ENCODE peak calls at places on chromosomes 11 and 22, in nine cellular contexts. Q is IMR-90, M is A549, B is right lobe of liver, R is endothelial cell of umbilical vein, S is stomach, N is H54, T is heart left ventricle, G is adrenal gland. H is an unnamed sample.

GRCh38 chr11:121095561-121095960 is 5.5 kb upstream of the TECTA start:
- DNase-seq in S (no peak), B (no peak), N (no peak), G (no peak), Q (no peak), R (no peak), M (no peak), T (no peak), H (no peak)

GRCh38 chr11:72735495-72736027 is 16.6 kb downstream of the ARAP1 start:
- DNase-seq in R (peak), B (no peak), S (no peak), N (no peak), G (peak), M (peak), Q (peak), T (peak), H (no peak)

GRCh38 chr11:43574949-43575915 is 105.3 kb upstream of the HSD17B12 start:
- DNase-seq in T (peak), M (peak), Q (peak), N (no peak), S (no peak), B (no peak), R (peak), G (peak), H (no peak)

GRCh38 chr22:29105468-29105867 is 32.6 kb downstream of the KREMEN1 start:
- DNase-seq in R (no peak), G (no peak), N (no peak), B (no peak), T (no peak), Q (peak), S (no peak), M (no peak), H (no peak)

GRCh38 chr11:102036757-102037156 is 10.5 kb upstream of the CFAP300 start:
- DNase-seq in T (no peak), B (no peak), N (no peak), M (no peak), G (no peak), S (no peak), Q (no peak), R (no peak), H (no peak)

GRCh38 chr11:2768471-2769408 is 68.9 kb upstream of the KCNQ1OT1 start:
- DNase-seq in G (peak), R (no peak), S (peak), N (peak), M (peak), T (no peak), Q (peak), B (peak), H (no peak)

GRCh38 chr11:8928981-8929615 is 3.6 kb downstream of the C11orf16 start:
- DNase-seq in Q (peak), T (no peak), R (no peak), G (no peak), M (no peak), B (no peak), S (no peak), N (no peak), H (no peak)

GRCh38 chr11:114168086-114168448 is 108.6 kb downstream of the ZBTB16 start:
- DNase-seq in B (no peak), Q (no peak), N (no peak), S (no peak), G (no peak), T (no peak), R (no peak), M (no peak), H (no peak)

GRCh38 chr22:48712558-48712957 is 1115.1 kb downstream of the BRD1 start:
- DNase-seq in T (no peak), G (no peak), N (no peak), S (no peak), Q (no peak), B (peak), R (no peak), M (no peak), H (no peak)

GRCh38 chr11:113690619-113691569 is 15.2 kb downstream of the TMPRSS5 start:
- DNase-seq in R (no peak), M (peak), B (no peak), Q (peak), T (peak), S (peak), N (peak), G (peak), H (peak)

GRCh38 chr22:21632237-21632895 is at the start of gene CCDC116:
- DNase-seq in R (no peak), B (no peak), T (no peak), Q (no peak), G (peak), M (peak), S (peak), N (no peak), H (no peak)

GRCh38 chr11:25453471-25453870 is 878.5 kb upstream of the ANO3 start:
- DNase-seq in N (no peak), Q (no peak), M (no peak), S (no peak), G (no peak), B (no peak), R (no peak), T (no peak), H (no peak)

GRCh38 chr22:23938328-23939016 is 22.5 kb downstream of the GSTT2B start:
- DNase-seq in T (no peak), S (no peak), N (no peak), M (no peak), Q (no peak), B (no peak), R (peak), G (no peak), H (no peak)

GRCh38 chr11:3022982-3023381 is 30.9 kb upstream of the NAP1L4 start:
- DNase-seq in Q (peak), S (no peak), G (no peak), N (no peak), R (no peak), B (no peak), T (no peak), M (no peak), H (no peak)

GRCh38 chr22:50621948-50622722 is 5.8 kb downstream of the ARSA start:
- DNase-seq in B (no peak), T (no peak), S (peak), R (no peak), Q (no peak), M (no peak), G (no peak), N (no peak), H (no peak)

GRCh38 chr11:29956076-29956556 is 60.7 kb downstream of the KCNA4 start:
- DNase-seq in R (no peak), Q (no peak), S (no peak), T (no peak), B (no peak), G (no peak), N (no peak), M (no peak), H (no peak)

GRCh38 chr11:124394408-124394807 is 4.4 kb downstream of the OR8B3 start:
- DNase-seq in B (no peak), N (no peak), T (no peak), R (no peak), Q (peak), S (no peak), M (peak), G (no peak), H (no peak)

GRCh38 chr11:87453531-87454089 is 415.9 kb downstream of the TMEM135 start:
- DNase-seq in G (no peak), B (no peak), Q (no peak), M (no peak), T (no peak), S (no peak), N (no peak), R (no peak), H (no peak)

GRCh38 chr11:35012467-35013191 is 96.2 kb downstream of the PDHX start:
- DNase-seq in M (no peak), R (no peak), S (no peak), G (no peak), Q (no peak), B (no peak), T (no peak), N (no peak), H (no peak)

GRCh38 chr11:8018742-8019631 is 31.9 kb downstream of the EIF3F start:
- DNase-seq in Q (peak), N (peak), M (peak), G (peak), R (peak), S (peak), T (peak), B (peak), H (peak)

GRCh38 chr11:119166368-119167076 is 2.0 kb upstream of the NLRX1 start:
- DNase-seq in T (no peak), B (no peak), N (peak), M (peak), S (no peak), G (no peak), R (peak), Q (peak), H (no peak)

GRCh38 chr11:111531687-111532364 is 8.7 kb upstream of the LAYN start:
- DNase-seq in T (no peak), Q (peak), N (no peak), M (peak), S (no peak), G (no peak), B (no peak), R (no peak), H (no peak)

GRCh38 chr11:80603472-80603871 is 1162.6 kb upstream of the TENM4 start:
- DNase-seq in B (no peak), G (no peak), N (no peak), Q (no peak), R (no peak), M (no peak), S (no peak), T (no peak), H (no peak)

GRCh38 chr22:50308597-50308935 is 1.1 kb upstream of the PLXNB2 start:
- DNase-seq in T (peak), N (no peak), S (no peak), B (peak), G (peak), R (no peak), Q (peak), M (peak), H (peak)

GRCh38 chr11:1117970-1118369 is 39.8 kb upstream of the MUC5AC start:
- DNase-seq in M (no peak), S (no peak), B (peak), G (no peak), T (no peak), Q (no peak), N (no peak), R (no peak), H (no peak)

GRCh38 chr22:47197735-47198500 is 435.5 kb downstream of the TBC1D22A start:
- DNase-seq in G (no peak), M (no peak), N (no peak), T (no peak), Q (no peak), S (peak), B (no peak), R (no peak), H (no peak)

GRCh38 chr11:34379081-34379480 is 21.3 kb upstream of the ABTB2 start:
- DNase-seq in B (no peak), Q (peak), M (no peak), S (no peak), N (no peak), G (no peak), R (no peak), T (no peak), H (no peak)

GRCh38 chr11:33520103-33520502 is 180.5 kb downstream of the C11orf91 start:
- DNase-seq in N (no peak), B (no peak), Q (no peak), S (no peak), R (no peak), G (no peak), M (no peak), T (no peak), H (no peak)

GRCh38 chr22:35955546-35955945 is 73.1 kb downstream of the RBFOX2 start:
- DNase-seq in M (no peak), B (no peak), N (no peak), G (no peak), T (no peak), R (no peak), S (no peak), Q (no peak), H (no peak)

GRCh38 chr11:14902650-14903350 is 10.8 kb upstream of the CYP2R1 start:
- DNase-seq in B (no peak), Q (peak), G (no peak), T (no peak), S (no peak), R (peak), N (no peak), M (no peak), H (no peak)

GRCh38 chr11:112455791-112456190 is 195.1 kb upstream of the PLET1 start:
- DNase-seq in S (no peak), B (no peak), N (no peak), R (peak), G (no peak), Q (peak), M (no peak), T (no peak), H (no peak)

GRCh38 chr22:41341990-41342389 is 39.8 kb upstream of the TEF start:
- DNase-seq in M (no peak), S (no peak), R (no peak), B (no peak), G (no peak), T (no peak), Q (peak), N (no peak), H (no peak)

DNA sequence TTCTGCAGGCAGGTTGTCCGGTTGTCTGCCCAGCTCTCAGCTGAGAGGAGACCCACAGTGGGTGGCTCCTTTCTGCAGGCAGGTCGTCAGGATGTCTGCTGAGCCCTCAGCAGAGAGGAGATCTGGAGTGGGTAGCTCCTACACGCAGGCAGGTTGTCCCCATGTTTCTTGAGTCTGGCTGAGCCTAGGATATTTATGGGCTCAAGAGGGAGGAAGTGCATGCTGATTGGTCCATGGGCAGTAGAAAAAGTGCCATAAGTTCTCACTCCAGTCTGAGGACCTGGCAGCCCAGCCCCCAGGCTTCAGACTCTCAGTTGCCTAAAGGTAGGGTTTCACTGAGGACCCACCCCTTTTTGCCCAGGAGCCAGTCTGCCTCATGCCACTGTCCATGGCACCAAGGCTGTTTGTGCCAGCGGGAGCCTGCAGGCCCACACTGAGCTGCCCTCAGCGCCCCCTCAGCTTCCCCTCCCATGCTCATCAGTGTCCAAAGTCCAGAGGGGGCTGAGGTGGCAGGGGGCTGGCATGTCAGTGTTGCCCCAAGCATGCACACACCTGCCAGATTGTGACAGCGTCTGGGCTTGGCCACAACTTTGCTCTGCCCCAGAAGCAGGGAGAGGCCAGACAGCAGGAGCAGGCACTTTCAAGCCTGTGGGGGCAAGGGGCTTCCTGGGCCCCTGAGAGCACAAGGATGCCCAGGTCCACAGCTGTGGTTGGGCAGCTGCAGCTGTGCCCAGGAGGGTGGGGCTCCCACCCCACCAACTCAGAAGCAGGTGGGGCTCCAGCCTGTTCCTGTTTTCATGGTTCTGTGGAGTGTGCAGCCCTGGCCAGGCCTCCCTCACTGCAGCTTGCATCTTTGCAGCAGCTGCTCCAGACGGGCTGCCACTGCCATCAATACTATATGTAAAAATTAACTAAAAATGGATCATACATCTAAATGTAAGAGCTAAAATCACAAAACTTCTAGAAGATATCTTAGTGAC is 3.8 kb upstream of the RNF141 start:
- DNase-seq in R (no peak), S (no peak), Q (no peak), G (no peak), M (no peak), B (no peak), N (no peak), T (no peak), H (no peak)
- TF ChIP-seq POLR2A in R (no peak), S (no peak), Q (no peak), G (no peak), M (no peak), B (no peak), N (no peak), T (no peak), H (no peak)

DNA sequence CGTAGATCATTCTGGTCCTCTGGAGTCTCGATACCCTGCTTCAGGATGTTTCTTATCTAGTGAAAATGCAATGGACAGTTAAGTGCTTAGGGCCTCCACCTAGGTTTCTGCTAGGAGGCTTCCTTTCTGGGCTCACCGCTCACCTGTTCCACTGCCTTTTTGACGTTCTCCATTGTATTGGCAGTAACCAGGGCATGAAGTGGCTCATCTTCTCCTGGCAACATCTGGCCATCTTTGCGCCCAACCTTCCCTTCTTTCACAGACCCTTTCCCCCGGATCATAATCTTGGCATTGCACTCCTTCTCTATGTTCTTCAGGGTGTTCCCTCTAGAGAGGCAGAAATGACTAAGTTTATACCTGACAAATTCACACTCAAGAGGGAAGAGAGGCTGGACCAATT is 9.1 kb downstream of the SF1 start:
- DNase-seq in N (no peak), M (no peak), T (no peak), S (no peak), R (no peak), Q (no peak), B (no peak), G (no peak), H (no peak)
- TF ChIP-seq POLR2A in N (no peak), M (no peak), T (no peak), S (no peak), R (no peak), Q (no peak), B (no peak), G (no peak), H (no peak)

DNA sequence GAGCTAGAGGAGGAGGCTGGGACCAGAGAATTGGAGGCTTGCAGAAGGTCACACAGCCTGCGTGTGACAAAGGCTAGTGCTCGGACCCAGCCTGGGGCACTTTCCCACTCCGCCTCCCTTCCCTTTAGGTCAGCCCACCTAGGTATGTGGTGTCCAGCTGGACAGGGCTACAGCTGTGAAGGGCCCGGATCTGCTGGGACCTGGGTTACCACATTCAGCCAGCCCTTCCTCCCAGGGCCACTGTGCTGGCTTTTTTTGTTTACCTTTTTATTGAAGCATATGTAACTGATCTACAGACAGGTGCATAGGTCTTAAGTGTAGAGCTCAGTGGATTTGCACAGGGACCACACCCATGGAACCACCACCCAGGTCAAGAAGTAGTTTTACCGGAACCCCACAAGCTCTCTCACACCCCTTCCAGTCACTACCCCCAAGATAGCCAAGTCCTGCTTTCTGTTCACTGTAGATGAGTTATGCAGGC is 8.7 kb downstream of the CAPN5 start:
- DNase-seq in R (no peak), Q (no peak), N (no peak), G (no peak), T (no peak), S (peak), B (no peak), M (no peak), H (no peak)
- TF ChIP-seq POLR2A in R (no peak), Q (no peak), N (no peak), G (no peak), T (no peak), S (no peak), B (no peak), M (no peak), H (no peak)

DNA sequence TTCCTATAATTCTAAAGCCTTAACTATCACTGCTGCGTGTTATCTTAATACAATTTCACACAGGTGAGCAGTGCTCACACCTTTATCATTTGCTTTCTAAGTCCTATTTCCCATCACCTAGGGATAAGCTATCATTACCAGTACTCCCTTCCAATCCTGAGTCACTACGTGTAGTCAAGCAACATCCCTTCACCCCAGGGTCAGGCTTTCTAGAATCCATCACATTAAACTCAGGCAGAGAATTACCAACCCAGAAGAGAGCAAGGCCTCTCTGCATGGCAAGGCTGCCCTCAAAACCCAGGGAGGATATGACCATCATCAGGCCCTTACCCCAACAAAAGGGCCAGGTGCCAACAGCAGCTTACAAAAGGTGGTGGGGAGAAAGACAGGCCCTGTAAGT is 9.8 kb downstream of the PACSIN2 start:
- DNase-seq in S (no peak), N (no peak), Q (no peak), T (no peak), G (no peak), R (no peak), B (no peak), M (no peak), H (no peak)
- TF ChIP-seq POLR2A in S (no peak), N (no peak), Q (no peak), T (no peak), G (no peak), R (no peak), B (no peak), M (no peak), H (no peak)

GRCh38 chr22:44590291-44590690 is 92.3 kb upstream of the RTL6 start:
- DNase-seq in S (no peak), M (no peak), G (no peak), R (no peak), B (no peak), Q (no peak), T (peak), N (no peak), H (no peak)
- TF ChIP-seq POLR2A in S (no peak), M (no peak), G (no peak), R (no peak), B (no peak), Q (no peak), T (no peak), N (no peak), H (no peak)

GRCh38 chr22:38034884-38035529 is 22.2 kb upstream of the PICK1 start:
- DNase-seq in M (no peak), G (no peak), R (no peak), B (peak), S (no peak), T (no peak), N (no peak), Q (no peak), H (no peak)
- TF ChIP-seq POLR2A in M (no peak), G (no peak), R (no peak), B (no peak), S (no peak), T (no peak), N (no peak), Q (no peak), H (no peak)

GRCh38 chr11:66651011-66651410 is 12.5 kb downstream of the RBM4 start:
- DNase-seq in M (no peak), R (no peak), B (no peak), G (no peak), S (no peak), N (no peak), T (no peak), Q (peak), H (no peak)

GRCh38 chr11:66653123-66653522 is 14.6 kb downstream of the RBM4 start:
- DNase-seq in N (no peak), S (no peak), T (no peak), B (no peak), G (no peak), M (no peak), Q (peak), R (no peak), H (no peak)

GRCh38 chr11:66652651-66653050 is 14.1 kb downstream of the RBM4 start:
- DNase-seq in N (no peak), S (no peak), R (no peak), G (no peak), Q (no peak), M (no peak), T (no peak), B (no peak), H (no peak)

GRCh38 chr11:66646875-66647274 is 8.4 kb downstream of the RBM4 start:
- DNase-seq in R (no peak), G (no peak), Q (no peak), B (no peak), M (no peak), T (no peak), N (no peak), S (no peak), H (no peak)

GRCh38 chr11:66649903-66650302 is 11.4 kb downstream of the RBM4 start:
- DNase-seq in Q (no peak), S (no peak), B (no peak), N (no peak), G (no peak), M (no peak), T (no peak), R (no peak), H (no peak)
- TF ChIP-seq POLR2A in Q (no peak), S (no peak), B (no peak), N (no peak), G (no peak), M (no peak), T (no peak), R (no peak), H (no peak)

GRCh38 chr11:61294717-61295595 is at the start of gene VWCE:
- DNase-seq in N (peak), S (peak), G (peak), T (peak), Q (peak), R (peak), B (peak), M (peak), H (peak)
- TF ChIP-seq POLR2A in N (no peak), S (no peak), G (no peak), T (no peak), Q (no peak), R (no peak), B (peak), M (peak), H (no peak)

H was measured in gastrocnemius medialis.